ENCODE peak calls at places on chromosome 10, in six cellular contexts. One of them, this sample, is unnamed.

GRCh38 chr10:47262606-47263295 is 37.2 kb upstream of the GDF10 start:
- DNase-seq in sigmoid colon: no peak
- DNase-seq in A549: no peak
- DNase-seq in heart right ventricle: no peak
- DNase-seq in uterus: no peak
- DNase-seq in CD4-positive, alpha-beta memory T cell: no peak
- DNase-seq in this sample: no peak

GRCh38 chr10:69902835-69903535 is 101.3 kb downstream of the COL13A1 start:
- DNase-seq in A549: no peak
- DNase-seq in uterus: no peak
- DNase-seq in CD4-positive, alpha-beta memory T cell: no peak
- DNase-seq in sigmoid colon: no peak
- DNase-seq in heart right ventricle: peak; percentile 35
- DNase-seq in this sample: no peak

GRCh38 chr10:112330154-112330553 is 43.8 kb upstream of the ACSL5 start:
- DNase-seq in sigmoid colon: no peak
- DNase-seq in heart right ventricle: no peak
- DNase-seq in A549: no peak
- DNase-seq in uterus: no peak
- DNase-seq in CD4-positive, alpha-beta memory T cell: no peak
- DNase-seq in this sample: no peak

GRCh38 chr10:17805921-17806577 is 3.1 kb upstream of the MRC1 start:
- DNase-seq in CD4-positive, alpha-beta memory T cell: no peak
- DNase-seq in heart right ventricle: no peak
- DNase-seq in uterus: no peak
- DNase-seq in A549: no peak
- DNase-seq in sigmoid colon: no peak
- DNase-seq in this sample: no peak

GRCh38 chr10:7797582-7797981 is 9.6 kb downstream of the ATP5F1C start:
- DNase-seq in sigmoid colon: no peak
- DNase-seq in uterus: no peak
- DNase-seq in heart right ventricle: peak; percentile 23
- DNase-seq in CD4-positive, alpha-beta memory T cell: no peak
- DNase-seq in A549: peak; percentile 25
- DNase-seq in this sample: no peak

GRCh38 chr10:24617771-24618396 is 105.8 kb downstream of the ARHGAP21 start:
- DNase-seq in heart right ventricle: peak; percentile 63
- DNase-seq in sigmoid colon: peak; percentile 71
- DNase-seq in uterus: peak; percentile 31
- DNase-seq in CD4-positive, alpha-beta memory T cell: peak; percentile 39
- DNase-seq in A549: peak; percentile 45
- DNase-seq in this sample: no peak

GRCh38 chr10:35409094-35409582 is 72.8 kb downstream of the CCNY start:
- DNase-seq in uterus: no peak
- DNase-seq in CD4-positive, alpha-beta memory T cell: no peak
- DNase-seq in sigmoid colon: peak; percentile 80
- DNase-seq in A549: no peak
- DNase-seq in heart right ventricle: no peak
- DNase-seq in this sample: no peak

GRCh38 chr10:5461201-5461585 is 38.2 kb downstream of the CALML5 start:
- DNase-seq in A549: no peak
- DNase-seq in sigmoid colon: no peak
- DNase-seq in uterus: no peak
- DNase-seq in CD4-positive, alpha-beta memory T cell: no peak
- DNase-seq in heart right ventricle: no peak
- DNase-seq in this sample: no peak

GRCh38 chr10:126061526-126061925 is 165.2 kb downstream of the FANK1 start:
- DNase-seq in heart right ventricle: no peak
- DNase-seq in CD4-positive, alpha-beta memory T cell: no peak
- DNase-seq in sigmoid colon: no peak
- DNase-seq in uterus: no peak
- DNase-seq in A549: no peak
- DNase-seq in this sample: no peak

GRCh38 chr10:113099431-113100298 is 149.6 kb downstream of the TCF7L2 start:
- DNase-seq in CD4-positive, alpha-beta memory T cell: no peak
- DNase-seq in sigmoid colon: no peak
- DNase-seq in A549: no peak
- DNase-seq in uterus: no peak
- DNase-seq in heart right ventricle: no peak
- DNase-seq in this sample: no peak

GRCh38 chr10:104777086-104777799 is 136.2 kb downstream of the SORCS3 start:
- DNase-seq in CD4-positive, alpha-beta memory T cell: no peak
- DNase-seq in uterus: no peak
- DNase-seq in heart right ventricle: no peak
- DNase-seq in A549: no peak
- DNase-seq in sigmoid colon: no peak
- DNase-seq in this sample: no peak

GRCh38 chr10:101535949-101536348 is 52.1 kb downstream of the POLL start:
- DNase-seq in A549: no peak
- DNase-seq in CD4-positive, alpha-beta memory T cell: no peak
- DNase-seq in heart right ventricle: no peak
- DNase-seq in uterus: no peak
- DNase-seq in sigmoid colon: no peak
- DNase-seq in this sample: no peak

GRCh38 chr10:13775786-13776780 is 189.3 kb downstream of the PRPF18 start:
- DNase-seq in heart right ventricle: no peak
- DNase-seq in A549: no peak
- DNase-seq in CD4-positive, alpha-beta memory T cell: no peak
- DNase-seq in sigmoid colon: no peak
- DNase-seq in uterus: no peak
- DNase-seq in this sample: no peak

GRCh38 chr10:74234569-74234968 is 83.5 kb downstream of the ADK start:
- DNase-seq in CD4-positive, alpha-beta memory T cell: peak; percentile 39
- DNase-seq in heart right ventricle: no peak
- DNase-seq in uterus: no peak
- DNase-seq in sigmoid colon: no peak
- DNase-seq in A549: no peak
- DNase-seq in this sample: no peak

GRCh38 chr10:77577666-77578229 is 59.9 kb downstream of the KCNMA1 start:
- DNase-seq in CD4-positive, alpha-beta memory T cell: no peak
- DNase-seq in uterus: no peak
- DNase-seq in sigmoid colon: peak; percentile 27
- DNase-seq in A549: no peak
- DNase-seq in heart right ventricle: no peak
- DNase-seq in this sample: no peak

GRCh38 chr10:71235808-71236207 is 23.4 kb downstream of the UNC5B start:
- DNase-seq in heart right ventricle: no peak
- DNase-seq in A549: no peak
- DNase-seq in sigmoid colon: no peak
- DNase-seq in uterus: no peak
- DNase-seq in CD4-positive, alpha-beta memory T cell: no peak
- DNase-seq in this sample: no peak

GRCh38 chr10:15168296-15168780 is at the start of gene NMT2:
- DNase-seq in CD4-positive, alpha-beta memory T cell: peak; percentile 83
- DNase-seq in sigmoid colon: no peak
- DNase-seq in heart right ventricle: peak; percentile 89
- DNase-seq in uterus: no peak
- DNase-seq in A549: peak; percentile 81
- DNase-seq in this sample: no peak

GRCh38 chr10:90319188-90319914 is 538.5 kb downstream of the HTR7 start:
- DNase-seq in heart right ventricle: no peak
- DNase-seq in uterus: no peak
- DNase-seq in CD4-positive, alpha-beta memory T cell: no peak
- DNase-seq in sigmoid colon: no peak
- DNase-seq in A549: peak; percentile 56
- DNase-seq in this sample: no peak

GRCh38 chr10:23448802-23449570 is 10.1 kb downstream of the OTUD1 start:
- DNase-seq in uterus: no peak
- DNase-seq in A549: no peak
- DNase-seq in heart right ventricle: no peak
- DNase-seq in CD4-positive, alpha-beta memory T cell: peak; percentile 27
- DNase-seq in sigmoid colon: no peak
- DNase-seq in this sample: no peak

GRCh38 chr10:78831457-78831856 is 237.3 kb upstream of the ZMIZ1 start:
- DNase-seq in sigmoid colon: no peak
- DNase-seq in uterus: no peak
- DNase-seq in A549: no peak
- DNase-seq in CD4-positive, alpha-beta memory T cell: no peak
- DNase-seq in heart right ventricle: no peak
- DNase-seq in this sample: no peak

GRCh38 chr10:124072106-124072505 is 21.3 kb downstream of the CHST15 start:
- DNase-seq in uterus: no peak
- DNase-seq in heart right ventricle: no peak
- DNase-seq in A549: no peak
- DNase-seq in CD4-positive, alpha-beta memory T cell: no peak
- DNase-seq in sigmoid colon: no peak
- DNase-seq in this sample: no peak

GRCh38 chr10:17607603-17608332 is 9.4 kb downstream of the HACD1 start:
- DNase-seq in uterus: no peak
- DNase-seq in CD4-positive, alpha-beta memory T cell: peak; percentile 62
- DNase-seq in sigmoid colon: no peak
- DNase-seq in A549: peak; percentile 49
- DNase-seq in heart right ventricle: no peak
- DNase-seq in this sample: no peak

GRCh38 chr10:15780353-15781135 is 60.8 kb upstream of the ITGA8 start:
- DNase-seq in uterus: peak; percentile 38
- DNase-seq in sigmoid colon: peak; percentile 68
- DNase-seq in A549: no peak
- DNase-seq in CD4-positive, alpha-beta memory T cell: no peak
- DNase-seq in heart right ventricle: peak; percentile 50
- DNase-seq in this sample: no peak

GRCh38 chr10:86212391-86212700 is 154.2 kb downstream of the GRID1 start:
- DNase-seq in sigmoid colon: no peak
- DNase-seq in A549: no peak
- DNase-seq in CD4-positive, alpha-beta memory T cell: no peak
- DNase-seq in uterus: no peak
- DNase-seq in heart right ventricle: no peak
- DNase-seq in this sample: no peak

GRCh38 chr10:60573342-60573741 is 183.7 kb upstream of the ANK3 start:
- DNase-seq in uterus: no peak
- DNase-seq in CD4-positive, alpha-beta memory T cell: peak; percentile 5
- DNase-seq in heart right ventricle: no peak
- DNase-seq in A549: no peak
- DNase-seq in sigmoid colon: no peak
- DNase-seq in this sample: no peak

GRCh38 chr10:37713132-37713501 is 144.3 kb downstream of the ZNF248 start:
- DNase-seq in A549: no peak
- DNase-seq in heart right ventricle: no peak
- DNase-seq in CD4-positive, alpha-beta memory T cell: no peak
- DNase-seq in sigmoid colon: no peak
- DNase-seq in uterus: no peak
- DNase-seq in this sample: no peak

DNA sequence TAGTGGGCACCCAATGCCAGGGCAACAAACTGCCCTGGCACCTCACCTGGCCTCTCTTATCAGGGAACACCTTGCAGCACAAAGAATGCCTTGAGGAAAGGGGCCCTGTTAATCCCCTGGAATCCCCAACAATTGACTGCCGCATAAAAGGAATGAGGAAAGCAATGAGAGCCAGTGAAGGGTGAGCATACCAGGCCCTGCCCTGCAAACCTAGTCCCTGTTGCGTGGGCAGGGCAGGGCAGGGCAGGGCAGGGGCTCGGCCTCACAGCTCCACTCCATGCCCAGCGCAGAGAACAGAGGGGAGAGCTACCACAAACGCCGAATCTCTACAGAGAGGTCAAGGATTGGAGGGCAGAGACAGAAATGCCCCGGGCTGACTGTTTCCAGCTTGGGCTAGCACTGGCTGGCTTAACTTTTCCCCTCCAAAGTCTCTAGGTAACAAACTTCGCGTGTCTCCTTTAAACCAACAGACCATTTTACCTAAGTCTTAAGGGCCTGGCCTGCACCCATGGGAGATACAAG is 1.1 kb downstream of the ANXA11 start:
- DNase-seq in CD4-positive, alpha-beta memory T cell: peak; percentile 15
- DNase-seq in heart right ventricle: no peak
- DNase-seq in A549: no peak
- DNase-seq in sigmoid colon: no peak
- DNase-seq in uterus: no peak
- DNase-seq in this sample: peak; percentile 66
- H3K4me1 ChIP-seq in CD4-positive, alpha-beta memory T cell: peaks cover 66% of the 10 kb centered on the region
- H3K4me1 ChIP-seq in heart right ventricle: peaks cover 58% of the 10 kb centered on the region
- H3K4me1 ChIP-seq in A549: peaks cover 68% of the 10 kb centered on the region
- H3K4me1 ChIP-seq in sigmoid colon: no peaks in the 10 kb centered on the region
- H3K4me1 ChIP-seq in uterus: peaks cover 5% of the 10 kb centered on the region
- H3K4me1 ChIP-seq in this sample: peaks cover 25% of the 10 kb centered on the region

DNA sequence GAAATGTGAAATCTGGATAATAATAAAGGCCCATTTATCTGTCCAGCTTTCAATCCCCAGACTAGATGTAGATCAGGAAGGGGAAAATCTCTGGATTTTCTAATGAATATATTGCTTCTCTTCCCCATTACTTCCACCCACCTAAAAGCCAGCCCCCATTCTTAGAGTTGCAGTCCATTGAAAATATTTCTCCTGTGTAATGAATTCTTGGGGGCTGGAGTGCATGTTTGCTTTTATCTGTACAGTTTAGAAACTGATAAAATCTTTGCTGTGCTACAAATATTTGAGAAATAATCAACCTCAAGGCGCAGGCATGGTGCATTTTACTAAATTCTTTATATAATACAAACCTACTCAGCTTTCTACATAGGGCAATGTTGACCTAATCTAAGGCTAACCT is 180.8 kb downstream of the ARID5B start:
- DNase-seq in uterus: no peak
- DNase-seq in heart right ventricle: no peak
- DNase-seq in sigmoid colon: no peak
- DNase-seq in A549: no peak
- DNase-seq in CD4-positive, alpha-beta memory T cell: no peak
- DNase-seq in this sample: no peak
- H3K4me1 ChIP-seq in uterus: no peaks in the 10 kb centered on the region
- H3K4me1 ChIP-seq in heart right ventricle: peaks cover 60% of the 10 kb centered on the region
- H3K4me1 ChIP-seq in sigmoid colon: no peaks in the 10 kb centered on the region
- H3K4me1 ChIP-seq in A549: peaks cover 48% of the 10 kb centered on the region
- H3K4me1 ChIP-seq in CD4-positive, alpha-beta memory T cell: peaks cover 85% of the 10 kb centered on the region
- H3K4me1 ChIP-seq in this sample: peaks cover 33% of the 10 kb centered on the region

DNA sequence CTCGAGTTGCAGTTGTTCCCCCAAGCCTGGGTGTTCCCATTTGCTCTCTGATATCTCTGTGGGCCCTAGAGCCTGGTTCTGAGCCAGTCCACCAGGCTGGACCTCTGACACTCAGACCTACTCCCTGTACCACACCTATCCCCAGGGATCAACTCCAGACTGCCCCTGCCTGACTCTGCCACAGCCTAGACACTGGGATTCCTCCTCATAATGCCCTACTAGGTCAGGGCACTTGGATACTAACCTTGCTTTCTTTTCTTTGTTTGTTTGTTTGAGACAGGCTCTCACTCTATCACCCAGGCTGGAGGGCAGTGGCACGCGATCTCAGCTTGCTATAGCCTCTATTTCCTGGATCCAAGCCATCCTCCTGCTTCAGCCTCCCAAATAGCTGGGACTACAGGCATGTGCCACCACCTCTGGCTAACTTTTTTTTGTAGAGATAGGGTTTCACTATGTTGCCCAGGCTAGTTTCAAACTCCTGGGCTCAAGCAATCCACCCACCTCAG is 30.8 kb upstream of the PDCD4 start:
- DNase-seq in CD4-positive, alpha-beta memory T cell: no peak
- DNase-seq in uterus: peak; percentile 7
- DNase-seq in heart right ventricle: no peak
- DNase-seq in A549: no peak
- DNase-seq in sigmoid colon: peak; percentile 34
- DNase-seq in this sample: no peak
- H3K4me1 ChIP-seq in CD4-positive, alpha-beta memory T cell: peaks cover 44% of the 10 kb centered on the region
- H3K4me1 ChIP-seq in uterus: peaks cover 14% of the 10 kb centered on the region
- H3K4me1 ChIP-seq in heart right ventricle: peaks cover 22% of the 10 kb centered on the region
- H3K4me1 ChIP-seq in A549: peaks cover 18% of the 10 kb centered on the region
- H3K4me1 ChIP-seq in sigmoid colon: no peaks in the 10 kb centered on the region
- H3K4me1 ChIP-seq in this sample: peaks cover 5% of the 10 kb centered on the region

DNA sequence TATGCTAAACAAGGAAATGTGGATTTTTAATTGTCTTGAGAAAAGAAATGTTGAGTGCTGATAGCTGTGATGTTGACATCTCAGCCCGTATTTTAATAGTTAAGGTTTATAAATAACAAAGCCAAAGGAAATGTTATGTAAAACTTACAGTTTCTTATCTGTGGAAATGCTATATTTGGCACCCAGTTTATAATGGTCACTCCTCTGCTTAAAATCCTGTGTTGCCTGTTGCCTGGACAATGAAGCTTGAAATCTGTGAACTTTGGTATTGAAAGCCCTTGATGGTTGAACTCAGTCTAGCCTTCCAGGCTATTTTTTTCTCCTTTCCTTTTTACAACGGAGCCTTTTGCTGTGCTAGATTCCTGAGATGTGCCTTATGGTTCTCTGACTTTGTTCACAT is 46.5 kb downstream of the MCU start:
- DNase-seq in CD4-positive, alpha-beta memory T cell: no peak
- DNase-seq in sigmoid colon: no peak
- DNase-seq in heart right ventricle: no peak
- DNase-seq in uterus: no peak
- DNase-seq in A549: no peak
- DNase-seq in this sample: no peak
- H3K4me1 ChIP-seq in CD4-positive, alpha-beta memory T cell: no peaks in the 10 kb centered on the region
- H3K4me1 ChIP-seq in sigmoid colon: no peaks in the 10 kb centered on the region
- H3K4me1 ChIP-seq in heart right ventricle: peaks cover 47% of the 10 kb centered on the region
- H3K4me1 ChIP-seq in uterus: peaks cover 7% of the 10 kb centered on the region
- H3K4me1 ChIP-seq in A549: peaks cover 41% of the 10 kb centered on the region
- H3K4me1 ChIP-seq in this sample: peaks cover 2% of the 10 kb centered on the region

This sample was measured in lung.